ENCODE peak calls at places on chromosomes 3 and 15, in five cellular contexts. V is transverse colon, R is sigmoid colon, A is breast epithelium, U is GM12892. I is an unnamed sample.

GRCh38 chr15:70438776-70439175 is 324.6 kb downstream of the UACA start:
- DNase-seq in V (no peak), R (no peak), A (no peak), U (no peak), I (no peak)

GRCh38 chr3:42735609-42736008 is 33.0 kb upstream of the HHATL start:
- DNase-seq in V (no peak), R (peak), A (peak), U (no peak), I (no peak)

GRCh38 chr3:13022348-13023250 is 50.6 kb downstream of the IQSEC1 start:
- DNase-seq in V (no peak), R (peak), A (peak), U (peak), I (peak)

GRCh38 chr3:29186982-29187718 is 93.7 kb upstream of the RBMS3 start:
- DNase-seq in V (no peak), R (no peak), A (no peak), U (no peak), I (no peak)

GRCh38 chr3:145972851-145973250 is 188.1 kb downstream of the PLOD2 start:
- DNase-seq in V (no peak), R (no peak), A (no peak), U (no peak), I (no peak)

GRCh38 chr15:71538181-71538580 is 272.2 kb upstream of the NR2E3 start:
- DNase-seq in V (no peak), R (no peak), A (no peak), U (no peak), I (no peak)

GRCh38 chr3:132225664-132226063 is 91.5 kb upstream of the ACP3 start:
- DNase-seq in V (no peak), R (no peak), A (no peak), U (no peak), I (no peak)

GRCh38 chr3:49469037-49469875 is 811 bp upstream of the DAG1 start:
- DNase-seq in V (peak), R (peak), A (peak), U (no peak), I (no peak)

GRCh38 chr3:189099031-189099471 is 72.7 kb upstream of the TPRG1 start:
- DNase-seq in V (peak), R (peak), A (peak), U (no peak), I (no peak)

GRCh38 chr3:141093971-141094401 is 42.8 kb downstream of the SPSB4 start:
- DNase-seq in V (no peak), R (peak), A (peak), U (no peak), I (no peak)

GRCh38 chr3:197406266-197406665 is 107.9 kb upstream of the DLG1 start:
- DNase-seq in V (no peak), R (peak), A (no peak), U (no peak), I (no peak)

GRCh38 chr15:40477703-40478269 is 7.0 kb downstream of the CHST14 start:
- DNase-seq in V (no peak), R (no peak), A (no peak), U (no peak), I (no peak)

GRCh38 chr3:12120374-12121140 is 38.2 kb downstream of the TIMP4 start:
- DNase-seq in V (no peak), R (no peak), A (peak), U (no peak), I (no peak)

GRCh38 chr15:100438570-100438969 is 90.2 kb downstream of the CERS3 start:
- DNase-seq in V (peak), R (peak), A (no peak), U (no peak), I (no peak)

GRCh38 chr3:66416556-66417304 is 84.1 kb downstream of the LRIG1 start:
- DNase-seq in V (no peak), R (no peak), A (no peak), U (no peak), I (no peak)

GRCh38 chr3:186990282-186990681 is 60.0 kb downstream of the ST6GAL1 start:
- DNase-seq in V (no peak), R (no peak), A (no peak), U (no peak), I (no peak)

GRCh38 chr15:29031502-29032228 is 145.9 kb downstream of the APBA2 start:
- DNase-seq in V (no peak), R (no peak), A (no peak), U (no peak), I (no peak)

GRCh38 chr3:96814581-96815567 is at the start of gene EPHA6:
- DNase-seq in V (no peak), R (peak), A (no peak), U (no peak), I (no peak)

GRCh38 chr15:67578020-67578600 is 35.6 kb downstream of the MAP2K5 start:
- DNase-seq in V (no peak), R (no peak), A (no peak), U (no peak), I (no peak)

GRCh38 chr3:101042996-101043686 is 49.9 kb upstream of the ABI3BP start:
- DNase-seq in V (no peak), R (no peak), A (no peak), U (no peak), I (no peak)

GRCh38 chr3:56413911-56414310 is 54.4 kb downstream of the ERC2 start:
- DNase-seq in V (no peak), R (no peak), A (no peak), U (no peak), I (no peak)

GRCh38 chr3:187807086-187807862 is 62.0 kb upstream of the BCL6 start:
- DNase-seq in V (no peak), R (no peak), A (no peak), U (no peak), I (no peak)

GRCh38 chr15:76060098-76060989 is 559 bp downstream of the TMEM266 start:
- DNase-seq in V (no peak), R (no peak), A (no peak), U (peak), I (no peak)

GRCh38 chr15:39596358-39597051 is 15.6 kb downstream of the THBS1 start:
- DNase-seq in V (no peak), R (no peak), A (no peak), U (no peak), I (no peak)

GRCh38 chr15:62071711-62072308 is 5.0 kb downstream of the C2CD4A start:
- DNase-seq in V (no peak), R (no peak), A (no peak), U (no peak), I (peak)

GRCh38 chr15:29822685-29823459 is 604 bp upstream of the TJP1 start:
- DNase-seq in V (peak), R (peak), A (peak), U (no peak), I (no peak)

GRCh38 chr15:70643783-70644125 is 119.6 kb downstream of the UACA start:
- DNase-seq in V (no peak), R (no peak), A (no peak), U (no peak), I (no peak)

GRCh38 chr3:100893590-100893989 is 99.6 kb downstream of the ABI3BP start:
- DNase-seq in V (peak), R (no peak), A (no peak), U (no peak), I (no peak)

GRCh38 chr3:59772416-59773408 is 722.9 kb upstream of the CFAP20DC start:
- DNase-seq in V (peak), R (no peak), A (no peak), U (no peak), I (no peak)

GRCh38 chr3:48408823-48409281 is 21.0 kb downstream of the PLXNB1 start:
- DNase-seq in V (no peak), R (peak), A (peak), U (peak), I (peak)

GRCh38 chr15:66210684-66211083 is 42.9 kb downstream of the MEGF11 start:
- DNase-seq in V (no peak), R (no peak), A (no peak), U (no peak), I (no peak)

GRCh38 chr3:129519449-129519848 is 9.0 kb upstream of the RHO start:
- DNase-seq in V (no peak), R (no peak), A (no peak), U (no peak), I (no peak)

GRCh38 chr15:60982249-60982932 is 246.7 kb downstream of the RORA start:
- DNase-seq in V (no peak), R (no peak), A (no peak), U (no peak), I (no peak)

GRCh38 chr15:31371520-31372240 is 45.0 kb downstream of the KLF13 start:
- DNase-seq in V (no peak), R (no peak), A (no peak), U (no peak), I (no peak)

GRCh38 chr15:35309886-35310285 is 224.8 kb upstream of the NANOGP8 start:
- DNase-seq in V (no peak), R (no peak), A (no peak), U (no peak), I (no peak)

GRCh38 chr3:197525706-197526105 is 30.1 kb downstream of the BDH1 start:
- DNase-seq in V (no peak), R (no peak), A (no peak), U (no peak), I (no peak)

GRCh38 chr3:124780767-124781485 is 50.7 kb downstream of the UMPS start:
- DNase-seq in V (peak), R (peak), A (peak), U (no peak), I (no peak)

GRCh38 chr15:39585394-39585841 is 4.5 kb downstream of the THBS1 start:
- DNase-seq in V (peak), R (no peak), A (no peak), U (no peak), I (no peak)

GRCh38 chr3:151305081-151305777 is 11.4 kb downstream of the GPR87 start:
- DNase-seq in V (peak), R (peak), A (peak), U (no peak), I (no peak)
- TF ChIP-seq POLR2AphosphoS5 in V (no peak), R (no peak), A (peak), U (no peak), I (no peak)

GRCh38 chr3:126129408-126129891 is 45.5 kb upstream of the SLC41A3 start:
- DNase-seq in V (peak), R (peak), A (peak), U (no peak), I (no peak)
- TF ChIP-seq POLR2A in V (no peak), R (no peak), A (no peak), U (no peak), I (no peak)

DNA sequence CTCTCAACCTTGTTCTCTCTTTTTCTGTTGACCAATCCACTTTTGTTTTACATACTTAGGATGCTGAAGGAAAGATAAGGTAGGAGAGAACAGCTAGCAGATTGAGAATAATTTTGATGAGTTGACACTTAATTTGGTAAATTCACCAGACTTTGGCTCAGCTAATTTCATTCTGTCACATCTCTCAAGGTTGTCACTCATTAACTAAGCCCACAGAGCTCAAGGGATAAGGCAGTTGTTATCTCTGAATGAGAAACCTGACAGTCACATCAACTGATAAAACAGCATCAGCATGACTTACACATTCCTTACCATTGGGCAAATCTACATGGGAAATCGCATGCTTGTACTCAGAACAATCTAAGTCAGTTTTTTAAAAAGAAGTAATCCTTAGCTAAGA is 591.4 kb downstream of the NLGN1 start:
- DNase-seq in V (no peak), R (no peak), A (no peak), U (no peak), I (no peak)
- TF ChIP-seq POLR2AphosphoS5 in V (no peak), R (no peak), A (no peak), U (no peak), I (no peak)

GRCh38 chr15:47988564-47988963 is 132.2 kb upstream of the SLC24A5 start:
- DNase-seq in V (no peak), R (no peak), A (no peak), U (no peak), I (no peak)

GRCh38 chr15:47990821-47991220 is 130.0 kb upstream of the SLC24A5 start:
- DNase-seq in V (no peak), R (no peak), A (no peak), U (no peak), I (no peak)

GRCh38 chr15:47993051-47993450 is 127.7 kb upstream of the SLC24A5 start:
- DNase-seq in V (no peak), R (no peak), A (no peak), U (no peak), I (no peak)

GRCh38 chr15:47987908-47988532 is 132.8 kb upstream of the SLC24A5 start:
- DNase-seq in V (no peak), R (no peak), A (no peak), U (no peak), I (peak)

DNA sequence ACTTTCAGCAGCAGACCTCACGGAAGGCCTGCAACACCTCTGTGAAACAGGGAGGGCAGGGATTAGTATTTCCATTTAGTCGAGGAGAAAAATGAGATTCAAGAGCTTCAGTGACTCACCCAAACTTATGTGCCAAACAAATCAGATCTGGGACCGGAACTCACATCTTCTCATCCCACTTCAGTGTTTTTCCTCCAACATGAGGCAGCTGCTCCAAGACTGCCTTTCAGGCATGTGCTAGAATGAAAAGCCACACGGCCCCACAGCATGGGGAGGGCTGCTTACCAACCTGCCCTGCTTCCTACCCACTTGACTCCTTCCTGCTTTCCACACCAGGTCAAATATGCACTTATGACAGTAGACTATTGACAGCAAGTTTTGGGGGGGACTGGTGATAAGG is 129.4 kb upstream of the SLC24A5 start:
- DNase-seq in V (no peak), R (no peak), A (no peak), U (no peak), I (no peak)
- TF ChIP-seq POLR2A in V (no peak), R (no peak), A (no peak), U (no peak), I (no peak)

DNA sequence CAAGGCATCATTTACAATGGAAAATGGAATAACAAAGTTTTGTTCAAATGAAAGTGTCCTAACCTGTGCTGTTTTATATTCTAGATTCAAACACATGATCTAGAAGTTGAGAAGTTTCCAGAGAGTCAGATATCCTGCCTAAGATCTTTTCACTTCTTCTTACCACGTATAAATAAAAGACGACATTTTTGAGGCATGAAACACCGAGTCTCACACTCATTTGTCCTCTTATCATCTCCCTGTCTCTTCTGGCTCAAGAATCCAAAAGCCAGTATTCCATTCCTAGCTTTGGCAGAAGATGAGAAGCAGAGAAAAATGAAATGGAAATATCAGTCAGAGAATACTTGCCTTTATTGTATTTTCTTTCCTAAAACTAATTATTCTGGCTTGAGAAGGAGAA is 738.6 kb upstream of the NR2F2 start:
- DNase-seq in V (no peak), R (no peak), A (no peak), U (no peak), I (no peak)
- TF ChIP-seq POLR2AphosphoS5 in V (no peak), R (no peak), A (no peak), U (no peak), I (no peak)

GRCh38 chr3:63911901-63912767 is at the start of gene SCAANT1:
- DNase-seq in V (peak), R (peak), A (peak), U (peak), I (peak)
- TF ChIP-seq POLR2A in V (peak), R (peak), A (peak), U (peak), I (no peak)